ENCODE peak calls at places on chromosomes 6 and 20, in six cellular contexts. N is HCT116, M is body of pancreas, T is GM10248, Z is thyroid gland, K is BJ. U is an unnamed sample.

GRCh38 chr6:150877928-150878327 is 12.4 kb downstream of the MTHFD1L start:
- DNase-seq in N (no peak), M (peak), T (no peak), Z (no peak), K (no peak), U (no peak)

GRCh38 chr6:56683882-56684281 is 41.2 kb upstream of the DST start:
- DNase-seq in N (no peak), M (peak), T (no peak), Z (no peak), K (peak), U (peak)

GRCh38 chr6:65259080-65259479 is 447.9 kb downstream of the EYS start:
- DNase-seq in N (no peak), M (no peak), T (no peak), Z (no peak), K (no peak), U (no peak)

GRCh38 chr6:47587503-47587902 is 109.9 kb downstream of the CD2AP start:
- DNase-seq in N (no peak), M (no peak), T (no peak), Z (no peak), K (peak), U (no peak)

GRCh38 chr20:38926934-38927616 is 858 bp downstream of the FAM83D start:
- DNase-seq in N (no peak), M (no peak), T (no peak), Z (no peak), K (no peak), U (peak)

GRCh38 chr6:26537846-26538571 is at the start of gene HMGN4:
- DNase-seq in N (peak), M (peak), T (peak), Z (peak), K (no peak), U (peak)

GRCh38 chr6:90202156-90202555 is 94.5 kb downstream of the BACH2 start:
- DNase-seq in N (no peak), M (no peak), T (no peak), Z (no peak), K (no peak), U (no peak)

GRCh38 chr6:26251354-26252081 is 113.5 kb upstream of the BTN3A2 start:
- DNase-seq in N (no peak), M (peak), T (peak), Z (peak), K (peak), U (peak)

GRCh38 chr6:21752054-21752811 is 158.7 kb downstream of the SOX4 start:
- DNase-seq in N (no peak), M (no peak), T (no peak), Z (no peak), K (no peak), U (peak)

GRCh38 chr6:154383273-154383672 is 26.7 kb upstream of the IPCEF1 start:
- DNase-seq in N (no peak), M (no peak), T (no peak), Z (no peak), K (no peak), U (no peak)

GRCh38 chr6:150006961-150007464 is 18.3 kb downstream of the RAET1L start:
- DNase-seq in N (no peak), M (no peak), T (peak), Z (no peak), K (no peak), U (no peak)

GRCh38 chr20:63223121-63223825 is 7.3 kb upstream of the YTHDF1 start:
- DNase-seq in N (no peak), M (peak), T (peak), Z (peak), K (no peak), U (no peak)

DNA sequence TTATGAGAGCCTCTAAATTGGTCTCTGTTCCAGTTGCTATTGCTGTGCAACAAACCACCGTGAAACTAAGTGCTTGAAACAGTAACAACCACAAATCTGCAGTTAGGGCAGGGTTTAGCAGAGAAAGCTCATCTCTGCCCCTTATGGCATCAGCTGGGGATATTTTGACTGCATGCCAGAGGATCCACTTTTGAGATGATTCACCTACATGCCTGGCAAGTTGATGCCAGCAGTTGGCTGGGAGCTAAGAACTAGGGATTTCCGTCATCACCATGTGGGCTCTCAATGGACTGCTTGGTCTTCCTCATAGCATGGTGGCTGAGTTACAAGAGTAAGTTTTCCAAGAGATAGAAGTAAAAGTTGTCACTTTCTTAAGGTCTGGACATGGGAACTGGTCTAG is 35.1 kb downstream of the PLCB4 start:
- DNase-seq in N (no peak), M (no peak), T (no peak), Z (no peak), K (no peak), U (peak)
- TF ChIP-seq CTCF in N (no peak), M (no peak), T (no peak), Z (no peak), K (no peak), U (no peak)

GRCh38 chr6:162733489-162733888 is 5.7 kb downstream of the PACRG start:
- DNase-seq in N (no peak), M (no peak), T (no peak), Z (no peak), K (no peak), U (no peak)

DNA sequence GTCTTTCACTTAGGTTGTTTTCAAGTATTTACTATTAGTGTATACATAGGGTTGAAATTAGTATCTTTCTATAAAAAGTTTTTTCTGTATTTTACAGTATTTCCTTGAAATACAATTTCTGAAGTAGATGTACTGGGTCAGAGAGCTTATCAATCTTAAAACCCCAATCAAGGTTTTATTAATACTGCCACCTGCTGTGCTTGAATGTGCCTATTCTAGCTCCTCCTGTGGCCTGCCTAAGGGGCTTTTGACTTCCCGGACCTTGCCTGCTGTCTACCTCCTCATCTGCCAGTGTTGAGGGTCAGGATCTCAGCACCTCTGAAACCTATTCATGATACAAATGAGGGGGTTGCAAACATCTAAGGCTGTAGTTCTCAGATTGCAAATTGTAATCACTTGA is 9.2 kb downstream of the PACRG start:
- DNase-seq in N (no peak), M (no peak), T (no peak), Z (no peak), K (no peak), U (no peak)
- TF ChIP-seq CTCF in N (no peak), M (peak), T (no peak), Z (no peak), K (no peak), U (no peak)

GRCh38 chr6:66861007-66861541 is 1154.0 kb upstream of the EYS start:
- DNase-seq in N (no peak), M (no peak), T (no peak), Z (no peak), K (no peak), U (no peak)

GRCh38 chr6:66866801-66867200 is 1159.8 kb upstream of the EYS start:
- DNase-seq in N (no peak), M (no peak), T (no peak), Z (no peak), K (no peak), U (no peak)

GRCh38 chr6:66865771-66866170 is 1158.7 kb upstream of the EYS start:
- DNase-seq in N (no peak), M (no peak), T (no peak), Z (no peak), K (no peak), U (no peak)
- TF ChIP-seq CTCF in N (no peak), M (no peak), T (no peak), Z (no peak), K (no peak), U (no peak)

GRCh38 chr6:27755768-27756167 is 156.4 kb downstream of the OR2B2 start:
- DNase-seq in N (no peak), M (no peak), T (no peak), Z (no peak), K (no peak), U (no peak)

GRCh38 chr6:27757307-27757706 is 154.9 kb downstream of the OR2B2 start:
- DNase-seq in N (no peak), M (no peak), T (peak), Z (peak), K (no peak), U (no peak)

GRCh38 chr6:27754408-27754782 is 157.8 kb downstream of the OR2B2 start:
- DNase-seq in N (no peak), M (no peak), T (no peak), Z (no peak), K (no peak), U (no peak)

GRCh38 chr6:27752038-27752885 is 159.9 kb downstream of the OR2B2 start:
- DNase-seq in N (peak), M (peak), T (peak), Z (peak), K (peak), U (peak)

DNA sequence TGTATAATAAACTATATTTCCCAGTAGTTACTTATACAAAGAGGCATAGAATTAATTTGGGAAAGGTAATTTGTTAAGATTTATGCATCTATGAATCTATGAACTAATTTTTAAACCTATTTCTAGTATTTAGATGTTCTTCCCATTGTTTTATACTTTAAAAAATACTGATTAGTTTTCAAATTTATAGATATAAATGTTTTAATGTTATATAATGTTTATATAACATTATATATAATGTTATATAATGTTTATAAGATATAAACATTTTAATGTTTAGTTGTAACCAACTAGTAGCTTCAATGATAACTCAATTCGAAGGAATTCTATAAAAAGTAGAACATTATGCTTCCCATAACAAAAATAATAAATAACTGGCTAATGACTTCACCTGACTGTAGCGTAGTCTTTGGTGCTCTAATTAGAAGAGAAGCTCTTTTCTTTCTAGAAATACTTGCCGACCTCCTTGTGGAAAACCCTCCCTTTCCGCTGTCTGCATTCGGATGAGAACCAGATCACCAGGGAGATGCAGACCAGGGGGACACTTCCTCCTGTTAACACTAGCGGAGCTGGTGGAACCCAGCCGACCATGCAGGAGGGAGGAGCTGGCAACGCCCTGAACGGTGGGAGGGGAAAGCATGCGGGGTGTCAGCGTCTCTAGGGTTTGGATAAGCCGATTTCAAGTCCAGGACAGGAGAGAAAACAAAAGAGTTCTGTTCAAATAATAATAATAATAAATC is 158.4 kb downstream of the OR2B2 start:
- DNase-seq in N (peak), M (peak), T (peak), Z (peak), K (peak), U (peak)
- TF ChIP-seq CTCF in N (peak), M (no peak), T (peak), Z (no peak), K (peak), U (no peak)

DNA sequence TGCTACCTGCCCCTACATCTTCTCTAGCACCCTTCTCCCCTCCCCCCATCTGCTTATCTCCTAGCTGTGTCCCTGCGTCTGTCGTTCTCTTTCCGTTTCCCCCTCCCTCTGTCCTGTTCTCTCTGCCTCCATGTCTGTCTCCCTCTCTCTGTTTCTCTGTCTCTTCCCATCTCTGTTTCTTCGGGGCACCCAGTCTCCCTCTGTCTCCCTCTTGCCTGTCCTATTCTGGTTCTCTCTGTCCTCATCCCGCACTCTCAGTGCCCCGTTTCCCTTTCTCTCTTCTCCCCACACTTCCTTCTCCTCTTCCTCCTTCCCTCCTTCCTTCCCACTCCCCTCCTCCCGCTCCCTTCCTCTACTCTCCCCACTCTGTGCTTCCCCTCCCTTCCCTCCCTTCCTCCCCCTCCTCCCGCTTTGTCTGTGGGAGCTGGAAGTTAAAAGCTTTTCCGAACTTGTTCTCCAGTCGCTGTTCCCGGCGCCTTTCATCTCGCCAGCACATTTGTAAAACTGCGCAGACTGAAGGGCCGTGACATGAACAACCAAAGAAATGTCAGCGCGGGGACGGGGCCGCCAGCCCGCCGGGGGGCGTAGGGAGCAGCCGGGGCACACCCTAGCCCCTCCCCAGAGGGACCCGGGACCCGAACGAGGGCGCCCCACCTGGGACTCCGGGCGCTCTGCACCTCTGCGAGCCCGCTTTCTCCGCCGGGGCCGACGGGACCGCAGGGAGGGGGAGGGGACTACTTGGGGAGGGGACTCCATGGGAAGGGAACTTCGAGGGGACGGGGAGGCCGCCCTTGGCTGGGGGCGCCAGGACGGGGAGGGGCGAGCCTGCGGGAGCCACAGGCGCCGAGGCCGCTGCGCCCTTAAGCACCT is 4.0 kb upstream of the CDH22 start:
- DNase-seq in N (no peak), M (peak), T (no peak), Z (peak), K (no peak), U (no peak)
- TF ChIP-seq CTCF in N (peak), M (no peak), T (no peak), Z (no peak), K (no peak), U (peak)

GRCh38 chr6:95364016-95364604 is 213.2 kb upstream of the MANEA start:
- DNase-seq in N (peak), M (no peak), T (peak), Z (no peak), K (no peak), U (peak)
- TF ChIP-seq CTCF in N (peak), M (peak), T (peak), Z (no peak), K (peak), U (peak)

DNA sequence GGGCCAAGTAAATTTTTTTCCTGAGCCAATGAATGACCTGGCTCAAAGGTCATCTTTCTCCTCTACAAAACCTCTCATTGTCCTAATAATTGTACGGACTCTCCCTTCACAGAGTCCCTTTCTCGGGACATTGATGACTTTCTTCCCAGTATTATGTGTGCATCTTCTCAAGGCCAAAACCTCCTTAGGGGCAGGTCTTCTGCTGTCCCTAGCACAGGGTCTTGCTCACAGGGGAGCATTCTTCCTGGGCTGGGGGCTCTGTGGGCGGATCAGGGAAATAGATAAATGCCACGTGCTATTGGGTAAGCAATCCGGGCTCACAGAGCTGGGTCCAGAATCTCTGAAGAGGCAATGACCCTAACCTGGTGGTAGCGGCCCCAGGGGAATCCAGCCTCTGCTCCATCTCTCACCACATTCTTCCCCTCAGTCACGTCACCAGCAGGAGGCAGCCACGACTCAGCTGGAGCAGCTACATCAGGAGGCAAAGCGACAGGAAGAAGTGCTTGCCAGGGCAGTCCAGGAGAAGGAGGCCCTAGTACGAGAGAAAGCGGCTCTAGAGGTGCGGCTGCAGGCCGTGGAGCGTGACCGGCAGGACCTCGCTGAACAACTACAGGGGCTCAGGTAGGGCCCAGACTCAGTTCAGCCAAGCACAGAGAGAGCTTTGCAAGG is 23.5 kb downstream of the CEP250 start:
- DNase-seq in N (no peak), M (no peak), T (no peak), Z (peak), K (no peak), U (no peak)
- TF ChIP-seq CTCF in N (peak), M (no peak), T (peak), Z (no peak), K (no peak), U (no peak)

DNA sequence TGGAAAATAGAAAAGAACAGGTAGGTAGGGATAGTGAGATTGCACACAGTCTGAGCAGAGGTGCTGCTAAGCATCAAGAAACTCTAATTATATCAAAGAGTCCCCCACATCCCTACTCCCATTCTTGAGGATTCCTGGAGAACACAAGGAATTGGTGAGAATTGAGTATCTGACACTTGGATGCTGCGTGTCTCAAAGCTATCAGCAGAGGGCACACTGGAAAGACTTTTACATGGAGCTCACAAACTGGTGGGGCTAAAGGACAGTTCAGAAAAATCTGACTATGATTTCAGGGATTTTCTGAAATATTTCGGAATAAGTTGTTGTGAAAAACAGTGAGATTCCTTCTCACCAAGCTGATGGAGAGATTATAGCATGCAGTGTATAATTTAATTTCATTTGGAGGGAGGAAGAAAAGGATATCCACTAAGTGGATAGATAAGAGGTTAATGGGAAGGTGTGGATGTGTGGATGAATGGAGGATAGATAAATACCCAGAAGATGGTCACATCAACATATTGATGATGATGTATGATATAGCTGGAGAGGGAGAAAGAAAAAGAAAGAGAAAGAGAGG is 215.4 kb upstream of the DEFB112 start:
- DNase-seq in N (no peak), M (no peak), T (no peak), Z (no peak), K (no peak), U (no peak)
- TF ChIP-seq CTCF in N (peak), M (no peak), T (peak), Z (no peak), K (no peak), U (no peak)